ENCODE peak calls at places on chromosomes 1 and 21, in five cellular contexts. T, C, I, D and S are unnamed samples.

GRCh38 chr1:112409416-112409815 is 13.4 kb downstream of the CTTNBP2NL start:
- DNase-seq in T (no peak), C (no peak), I (no peak), D (no peak), S (no peak)

GRCh38 chr1:67597336-67597735 is 87.7 kb upstream of the GADD45A start:
- DNase-seq in T (no peak), C (no peak), I (no peak), D (no peak), S (no peak)

GRCh38 chr1:88877382-88877825 is 14.0 kb downstream of the GTF2B start:
- DNase-seq in T (no peak), C (peak; percentile 12), I (peak; percentile 24), D (no peak), S (no peak)

GRCh38 chr1:160550572-160551034 is 27.5 kb upstream of the SLAMF6 start:
- DNase-seq in T (no peak), C (no peak), I (no peak), D (no peak), S (no peak)

GRCh38 chr1:217139513-217139912 is 416.3 kb upstream of the ESRRG start:
- DNase-seq in T (no peak), C (no peak), I (peak; percentile 78), D (no peak), S (no peak)

GRCh38 chr1:29623501-29623900 is 387.2 kb downstream of the PTPRU start:
- DNase-seq in T (no peak), C (no peak), I (no peak), D (no peak), S (no peak)

GRCh38 chr21:31731112-31731801 is 661 bp downstream of the SCAF4 start:
- DNase-seq in T (peak; percentile 40), C (no peak), I (peak; percentile 64), D (peak; percentile 50), S (peak; percentile 36)

GRCh38 chr1:219961684-219962083 is 33.3 kb upstream of the SLC30A10 start:
- DNase-seq in T (no peak), C (no peak), I (no peak), D (no peak), S (no peak)

GRCh38 chr1:120178799-120179419 is 2.6 kb upstream of the SEC22B start:
- DNase-seq in T (no peak), C (no peak), I (no peak), D (no peak), S (no peak)

GRCh38 chr1:167862432-167863076 is 51.4 kb downstream of the ADCY10 start:
- DNase-seq in T (no peak), C (peak; percentile 22), I (no peak), D (no peak), S (no peak)

GRCh38 chr1:94299627-94300552 is 62.5 kb upstream of the ARHGAP29 start:
- DNase-seq in T (no peak), C (peak; percentile 63), I (no peak), D (no peak), S (peak; percentile 63)

GRCh38 chr1:239909894-239910293 is 181.8 kb upstream of the FMN2 start:
- DNase-seq in T (no peak), C (peak; percentile 56), I (no peak), D (no peak), S (peak; percentile 60)

GRCh38 chr1:160131803-160132565 is 16.4 kb downstream of the ATP1A2 start:
- DNase-seq in T (peak; percentile 68), C (no peak), I (no peak), D (no peak), S (no peak)

GRCh38 chr1:241767737-241768136 is 80.3 kb upstream of the EXO1 start:
- DNase-seq in T (no peak), C (no peak), I (no peak), D (no peak), S (no peak)

GRCh38 chr1:38026592-38027200 is 14.2 kb downstream of the UTP11 start:
- DNase-seq in T (no peak), C (no peak), I (peak; percentile 72), D (peak; percentile 66), S (peak; percentile 71)

GRCh38 chr1:240823357-240823756 is 211.4 kb upstream of the GREM2 start:
- DNase-seq in T (no peak), C (no peak), I (no peak), D (no peak), S (no peak)

GRCh38 chr1:58858344-58858673 is 74.5 kb upstream of the JUN start:
- DNase-seq in T (no peak), C (no peak), I (no peak), D (no peak), S (no peak)

GRCh38 chr1:115838426-115838804 is 2.5 kb downstream of the NHLH2 start:
- DNase-seq in T (no peak), C (no peak), I (no peak), D (no peak), S (no peak)

GRCh38 chr1:152582647-152583046 is 2.3 kb upstream of the LCE3D start:
- DNase-seq in T (no peak), C (no peak), I (no peak), D (no peak), S (no peak)

GRCh38 chr1:66313446-66313845 is 220.5 kb upstream of the SGIP1 start:
- DNase-seq in T (no peak), C (no peak), I (no peak), D (no peak), S (no peak)

GRCh38 chr1:58162952-58163550 is 383.5 kb downstream of the OMA1 start:
- DNase-seq in T (peak; percentile 33), C (peak; percentile 48), I (peak; percentile 85), D (peak; percentile 60), S (peak; percentile 50)

GRCh38 chr1:237186733-237187132 is 144.7 kb downstream of the RYR2 start:
- DNase-seq in T (no peak), C (no peak), I (peak; percentile 42), D (no peak), S (no peak)

GRCh38 chr1:245590726-245591125 is 435.9 kb downstream of the KIF26B start:
- DNase-seq in T (no peak), C (no peak), I (no peak), D (no peak), S (no peak)

GRCh38 chr1:229068266-229069043 is 202.5 kb upstream of the RAB4A start:
- DNase-seq in T (no peak), C (no peak), I (no peak), D (no peak), S (peak; percentile 71)

GRCh38 chr1:153633747-153634665 is at the start of gene CHTOP:
- DNase-seq in T (peak; percentile 96), C (peak; percentile 97), I (peak; percentile 98), D (peak; percentile 97), S (peak; percentile 97)

GRCh38 chr1:43540653-43541071 is 10.0 kb downstream of the PTPRF start:
- DNase-seq in T (no peak), C (no peak), I (no peak), D (no peak), S (no peak)

GRCh38 chr1:110800079-110800478 is 72.9 kb upstream of the CD53 start:
- DNase-seq in T (no peak), C (no peak), I (no peak), D (no peak), S (no peak)

DNA sequence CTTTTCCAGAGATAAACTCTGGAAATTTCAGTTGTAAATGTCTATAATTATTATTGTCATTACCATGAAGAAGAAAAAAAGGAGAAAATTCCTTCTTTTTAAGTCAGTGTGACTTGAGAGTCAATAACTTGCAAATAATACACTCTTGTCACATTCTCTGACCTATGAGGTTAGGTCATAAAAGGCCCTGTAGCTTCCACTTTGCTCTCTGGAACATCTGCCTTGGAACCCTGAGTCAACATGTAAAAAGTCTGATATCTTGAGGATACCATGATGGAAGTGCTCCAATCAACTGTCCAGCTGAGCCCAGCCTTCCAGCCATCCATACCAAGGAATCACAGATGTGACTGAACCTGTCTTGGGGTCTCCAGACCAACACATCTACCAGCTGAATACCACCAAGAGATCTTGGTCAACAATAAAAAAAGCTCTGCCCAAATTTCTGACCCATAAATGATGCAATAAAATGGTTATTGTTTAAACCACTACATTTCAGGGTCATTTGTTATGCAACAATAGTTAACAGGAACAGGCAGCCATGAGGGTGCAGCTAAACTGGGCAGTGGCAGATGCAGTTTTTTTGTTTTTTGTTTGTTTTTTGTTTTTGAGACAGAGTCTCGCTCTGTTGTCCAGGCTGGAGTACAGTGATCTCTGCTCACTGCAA is 10.3 kb downstream of the DMRTA2 start:
- DNase-seq in T (no peak), C (no peak), I (no peak), D (no peak), S (no peak)
- H3K27me3 ChIP-seq in T (peaks cover 96% of the 10 kb centered on the region), C (peaks cover 42% of the 10 kb centered on the region), I (peaks cover 95% of the 10 kb centered on the region), D (no peaks in the 10 kb centered on the region), S (peaks cover 14% of the 10 kb centered on the region)

GRCh38 chr21:18529253-18529652 is 125.7 kb upstream of the TMPRSS15 start:
- DNase-seq in T (no peak), C (peak; percentile 96), I (no peak), D (peak; percentile 56), S (no peak)
- H3K27me3 ChIP-seq in T (no peaks in the 10 kb centered on the region), C (no peaks in the 10 kb centered on the region), I (no peaks in the 10 kb centered on the region), D (no peaks in the 10 kb centered on the region), S (no peaks in the 10 kb centered on the region)

DNA sequence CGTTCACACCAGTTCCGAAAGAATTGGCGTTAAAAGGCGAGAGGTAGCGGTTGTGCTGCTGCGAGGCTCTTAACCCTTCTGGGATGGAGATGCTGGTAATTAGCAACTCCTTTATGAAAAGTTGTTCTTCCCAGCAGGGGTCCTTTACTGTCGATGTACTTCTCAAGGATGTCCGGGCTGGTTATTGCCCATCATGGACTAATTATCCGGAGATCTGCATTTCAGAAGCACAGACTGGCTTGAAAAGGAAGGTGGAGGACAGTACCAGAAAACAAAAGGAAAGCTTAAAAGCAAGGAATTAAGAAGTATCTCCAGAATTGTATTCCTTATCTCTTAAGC is 1.4 kb downstream of the AK4 start:
- DNase-seq in T (no peak), C (no peak), I (no peak), D (no peak), S (no peak)
- H3K27me3 ChIP-seq in T (no peaks in the 10 kb centered on the region), C (no peaks in the 10 kb centered on the region), I (peaks cover 24% of the 10 kb centered on the region), D (no peaks in the 10 kb centered on the region), S (no peaks in the 10 kb centered on the region)

GRCh38 chr1:154746620-154747299 is 123.3 kb downstream of the KCNN3 start:
- DNase-seq in T (no peak), C (no peak), I (no peak), D (no peak), S (no peak)

GRCh38 chr1:154750681-154751665 is 119.1 kb downstream of the KCNN3 start:
- DNase-seq in T (no peak), C (no peak), I (no peak), D (peak; percentile 36), S (no peak)

GRCh38 chr1:154747380-154747779 is 122.7 kb downstream of the KCNN3 start:
- DNase-seq in T (no peak), C (no peak), I (no peak), D (no peak), S (no peak)

GRCh38 chr1:154747841-154748766 is 122.0 kb downstream of the KCNN3 start:
- DNase-seq in T (peak; percentile 68), C (no peak), I (no peak), D (peak; percentile 91), S (no peak)

DNA sequence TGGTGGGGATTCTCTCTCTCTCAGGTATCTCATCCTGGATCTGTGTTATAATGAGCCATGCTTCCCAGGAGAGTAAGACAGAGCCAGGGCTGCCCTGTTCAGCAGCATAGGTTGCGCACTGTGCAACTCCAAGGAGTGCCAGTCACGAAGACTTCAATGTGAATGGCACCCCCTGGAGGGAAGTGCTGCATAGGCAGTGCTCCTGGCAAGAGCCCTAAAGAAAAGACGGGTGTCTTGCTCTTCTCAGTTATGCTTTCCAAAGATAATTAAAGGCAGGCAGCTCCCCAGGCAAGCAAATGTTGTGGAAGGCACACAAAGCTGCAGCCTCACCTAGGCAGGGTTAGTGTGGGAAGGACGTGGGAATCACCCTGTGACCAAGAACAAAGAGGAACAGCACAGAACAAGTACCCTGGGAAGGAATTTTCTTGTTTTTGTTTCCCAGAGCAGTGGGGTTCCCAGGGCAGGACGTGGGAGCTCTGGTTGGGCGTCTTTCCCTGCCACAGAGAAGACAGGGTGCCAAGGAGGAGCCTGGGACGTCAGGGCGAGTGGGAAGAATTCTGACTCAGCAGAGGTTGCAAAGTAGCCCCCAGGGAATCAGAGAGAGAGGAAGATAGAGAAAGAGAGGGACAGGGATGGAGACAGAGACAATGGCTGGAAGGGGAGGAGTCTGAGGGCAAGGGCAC is 120.9 kb downstream of the KCNN3 start:
- DNase-seq in T (no peak), C (peak; percentile 65), I (no peak), D (no peak), S (no peak)
- H3K27me3 ChIP-seq in T (no peaks in the 10 kb centered on the region), C (peaks cover 6% of the 10 kb centered on the region), I (no peaks in the 10 kb centered on the region), D (no peaks in the 10 kb centered on the region), S (no peaks in the 10 kb centered on the region)